ENCODE peak calls at places on chromosomes 5 and 9, in seven cellular contexts. G is GM04503; L is NCI-H2171; U is right atrium auricular region; R is pons; H is stimulated activated CD8-positive, alpha-beta memory T cell treated with anti-CD3 and anti-CD28 coated beads, Interleukin-2, amount 100 ng/mL, for 1 hour; E is EH. X is an unnamed sample.

GRCh38 chr5:96995419-96995818 is 59.5 kb downstream of the LNPEP start:
- DNase-seq in G (no peak), L (no peak), U (no peak), R (no peak), H (no peak), E (peak), X (no peak)

GRCh38 chr9:129609486-129610192 is 11.3 kb downstream of the C9orf50 start:
- DNase-seq in G (no peak), L (no peak), U (no peak), R (no peak), H (no peak), E (peak), X (peak)

GRCh38 chr9:101530076-101530711 is 3.5 kb upstream of the RNF20 start:
- DNase-seq in G (no peak), L (peak), U (peak), R (peak), H (peak), E (peak), X (peak)

GRCh38 chr9:81379655-81380054 is 309.7 kb downstream of the TLE1 start:
- DNase-seq in G (no peak), L (no peak), U (no peak), R (no peak), H (no peak), E (peak), X (no peak)

GRCh38 chr5:129904102-129904666 is at the start of gene CHSY3:
- DNase-seq in G (no peak), L (peak), U (peak), R (peak), H (no peak), E (peak), X (peak)

GRCh38 chr5:51889703-51890102 is 506.5 kb downstream of the ISL1 start:
- DNase-seq in G (no peak), L (no peak), U (no peak), R (no peak), H (no peak), E (no peak), X (no peak)

GRCh38 chr5:157602505-157602904 is 26.9 kb upstream of the ADAM19 start:
- DNase-seq in G (no peak), L (no peak), U (no peak), R (no peak), H (no peak), E (peak), X (no peak)

GRCh38 chr9:94611638-94612068 is 18.0 kb upstream of the FBP2 start:
- DNase-seq in G (no peak), L (no peak), U (no peak), R (no peak), H (no peak), E (no peak), X (no peak)

GRCh38 chr9:35741740-35742139 is 7.3 kb downstream of the GBA2 start:
- DNase-seq in G (no peak), L (no peak), U (no peak), R (no peak), H (no peak), E (no peak), X (no peak)

GRCh38 chr9:35616681-35617459 is 1.3 kb downstream of the CD72 start:
- DNase-seq in G (no peak), L (no peak), U (peak), R (no peak), H (peak), E (peak), X (peak)

GRCh38 chr9:17810728-17811634 is 232.1 kb downstream of the SH3GL2 start:
- DNase-seq in G (peak), L (peak), U (no peak), R (peak), H (no peak), E (peak), X (peak)

GRCh38 chr9:94843089-94843488 is 116.6 kb downstream of the AOPEP start:
- DNase-seq in G (no peak), L (no peak), U (no peak), R (no peak), H (no peak), E (no peak), X (no peak)

GRCh38 chr5:93894471-93895354 is 153.3 kb upstream of the POU5F2 start:
- DNase-seq in G (no peak), L (no peak), U (no peak), R (peak), H (no peak), E (no peak), X (no peak)

GRCh38 chr9:22119537-22120167 is 110.5 kb upstream of the CDKN2B start:
- DNase-seq in G (no peak), L (no peak), U (no peak), R (peak), H (no peak), E (peak), X (no peak)

GRCh38 chr5:153157156-153157555 is 333.3 kb upstream of the GRIA1 start:
- DNase-seq in G (no peak), L (no peak), U (no peak), R (no peak), H (no peak), E (peak), X (no peak)

GRCh38 chr5:1907616-1908015 is 24.9 kb upstream of the IRX4 start:
- DNase-seq in G (no peak), L (no peak), U (no peak), R (no peak), H (no peak), E (no peak), X (no peak)

GRCh38 chr5:1390861-1391600 is 46.1 kb upstream of the CLPTM1L start:
- DNase-seq in G (no peak), L (no peak), U (no peak), R (no peak), H (no peak), E (no peak), X (no peak)

GRCh38 chr9:82721596-82721995 is 341.3 kb downstream of the RASEF start:
- DNase-seq in G (no peak), L (no peak), U (no peak), R (no peak), H (no peak), E (no peak), X (no peak)

GRCh38 chr5:149443210-149443609 is 64.1 kb upstream of the IL17B start:
- DNase-seq in G (no peak), L (no peak), U (no peak), R (no peak), H (no peak), E (no peak), X (no peak)

GRCh38 chr5:74412064-74412463 is 228.5 kb downstream of the ENC1 start:
- DNase-seq in G (no peak), L (peak), U (no peak), R (no peak), H (no peak), E (no peak), X (no peak)

GRCh38 chr5:17238521-17239041 is 21.1 kb downstream of the BASP1 start:
- DNase-seq in G (no peak), L (no peak), U (no peak), R (no peak), H (no peak), E (peak), X (no peak)

GRCh38 chr5:128002420-128002819 is 81.1 kb upstream of the SLC12A2 start:
- DNase-seq in G (no peak), L (no peak), U (no peak), R (no peak), H (no peak), E (no peak), X (no peak)

GRCh38 chr9:97059661-97060060 is 20.7 kb upstream of the CTSV start:
- DNase-seq in G (no peak), L (no peak), U (no peak), R (no peak), H (no peak), E (no peak), X (no peak)

GRCh38 chr5:112024769-112025168 is 267.8 kb upstream of the NREP start:
- DNase-seq in G (no peak), L (no peak), U (no peak), R (no peak), H (no peak), E (peak), X (no peak)

GRCh38 chr9:113509463-113509862 is 45.9 kb downstream of the RGS3 start:
- DNase-seq in G (peak), L (no peak), U (no peak), R (no peak), H (no peak), E (peak), X (no peak)

X was measured in K562.